ENCODE peak calls at places on chromosomes 16 and 17, in seven cellular contexts. E is glutamatergic neuron, T is esophagus squamous epithelium, X is activated B cell treated with CpG ODN at 0.5 μM for 24 hours, R is body of pancreas, J is fibroblast of pulmonary artery, D is hippocampal formation. Q is an unnamed sample.

GRCh38 chr16:27759301-27759871 is 209.4 kb downstream of the KATNIP start:
- DNase-seq in E (no peak), T (no peak), J (peak; percentile 64), X (no peak), R (no peak), D (no peak), Q (peak; percentile 52)

GRCh38 chr17:57622886-57623433 is 122.1 kb downstream of the CCDC182 start:
- DNase-seq in R (no peak), D (no peak), X (no peak), J (peak; percentile 56), T (no peak), E (no peak), Q (peak; percentile 77)

GRCh38 chr16:72840591-72841381 is 207.1 kb downstream of the ZFHX3 start:
- DNase-seq in T (no peak), J (no peak), R (no peak), E (no peak), X (no peak), D (no peak), Q (no peak)

GRCh38 chr16:70252355-70252988 is 732 bp upstream of the EXOSC6 start:
- DNase-seq in X (no peak), J (peak; percentile 21), T (no peak), R (no peak), E (peak; percentile 71), D (no peak), Q (no peak)

GRCh38 chr17:27521281-27522027 is 65.2 kb downstream of the KSR1 start:
- DNase-seq in R (peak; percentile 68), X (no peak), J (no peak), T (no peak), D (no peak), E (no peak), Q (no peak)

GRCh38 chr16:88750854-88751253 is 34.2 kb downstream of the PIEZO1 start:
- DNase-seq in E (no peak), T (no peak), D (no peak), J (no peak), R (no peak), X (no peak), Q (no peak)

GRCh38 chr17:72457712-72458111 is 336.9 kb downstream of the SOX9 start:
- DNase-seq in R (no peak), J (no peak), T (no peak), X (no peak), D (no peak), E (no peak), Q (no peak)

GRCh38 chr17:59342681-59343127 is 11.2 kb downstream of the YPEL2 start:
- DNase-seq in T (no peak), D (no peak), E (no peak), J (no peak), R (no peak), X (no peak), Q (no peak)

GRCh38 chr16:31214705-31215286 is 877 bp downstream of the TRIM72 start:
- DNase-seq in D (no peak), E (peak; percentile 41), T (no peak), R (no peak), J (no peak), X (peak; percentile 37), Q (no peak)

GRCh38 chr17:64357191-64357981 is 33.3 kb downstream of the PECAM1 start:
- DNase-seq in D (peak; percentile 41), J (peak; percentile 99), T (no peak), R (peak; percentile 59), E (no peak), X (no peak), Q (peak; percentile 87)

GRCh38 chr17:81740395-81740961 is 28.4 kb downstream of the SLC25A10 start:
- DNase-seq in D (no peak), T (no peak), E (no peak), R (no peak), J (no peak), X (no peak), Q (no peak)

GRCh38 chr17:35214192-35214591 is 20.0 kb upstream of the SLC35G3 start:
- DNase-seq in D (no peak), J (no peak), T (no peak), R (no peak), X (no peak), E (no peak), Q (no peak)

GRCh38 chr16:2799852-2800226 is 1.6 kb downstream of the PRSS41 start:
- DNase-seq in R (no peak), J (no peak), X (no peak), T (no peak), E (no peak), D (no peak), Q (no peak)

GRCh38 chr17:47742319-47743181 is 9.5 kb downstream of the TBX21 start:
- DNase-seq in R (no peak), D (no peak), J (no peak), E (peak; percentile 77), X (peak; percentile 53), T (no peak), Q (no peak)